ENCODE peak calls at places on chromosomes 6 and 20, in five cellular contexts. One of them, this sample, is unnamed.

GRCh38 chr6:135358907-135359459 is 138.6 kb downstream of the AHI1 start:
- DNase-seq in astrocyte: peak
- DNase-seq in stomach: no peak
- DNase-seq in fibroblast of the aortic adventitia: peak
- DNase-seq in epithelial cell of esophagus: peak
- DNase-seq in this sample: peak

GRCh38 chr20:41135187-41135887 is 2.0 kb upstream of the PLCG1 start:
- DNase-seq in astrocyte: no peak
- DNase-seq in stomach: peak
- DNase-seq in fibroblast of the aortic adventitia: no peak
- DNase-seq in epithelial cell of esophagus: peak
- DNase-seq in this sample: peak

GRCh38 chr6:149082320-149082719 is 235.2 kb upstream of the TAB2 start:
- DNase-seq in astrocyte: peak
- DNase-seq in stomach: peak
- DNase-seq in fibroblast of the aortic adventitia: peak
- DNase-seq in epithelial cell of esophagus: peak
- DNase-seq in this sample: peak

GRCh38 chr20:46945465-46945864 is 50.8 kb downstream of the EYA2 start:
- DNase-seq in astrocyte: no peak
- DNase-seq in stomach: no peak
- DNase-seq in fibroblast of the aortic adventitia: no peak
- DNase-seq in epithelial cell of esophagus: peak
- DNase-seq in this sample: no peak

GRCh38 chr6:5995705-5996686 is 10.7 kb downstream of the NRN1 start:
- DNase-seq in astrocyte: no peak
- DNase-seq in stomach: no peak
- DNase-seq in fibroblast of the aortic adventitia: peak
- DNase-seq in epithelial cell of esophagus: peak
- DNase-seq in this sample: peak

GRCh38 chr6:153526479-153526878 is 395.4 kb upstream of the RGS17 start:
- DNase-seq in astrocyte: no peak
- DNase-seq in stomach: no peak
- DNase-seq in fibroblast of the aortic adventitia: no peak
- DNase-seq in epithelial cell of esophagus: no peak
- DNase-seq in this sample: no peak

GRCh38 chr20:61835301-61835700 is 230.4 kb downstream of the TAF4 start:
- DNase-seq in astrocyte: no peak
- DNase-seq in stomach: no peak
- DNase-seq in fibroblast of the aortic adventitia: no peak
- DNase-seq in epithelial cell of esophagus: no peak
- DNase-seq in this sample: no peak

GRCh38 chr6:53287336-53288225 is 61.2 kb downstream of the ELOVL5 start:
- DNase-seq in astrocyte: no peak
- DNase-seq in stomach: no peak
- DNase-seq in fibroblast of the aortic adventitia: peak
- DNase-seq in epithelial cell of esophagus: no peak
- DNase-seq in this sample: peak

GRCh38 chr6:97963148-97963680 is 680.2 kb upstream of the MMS22L start:
- DNase-seq in astrocyte: peak
- DNase-seq in stomach: no peak
- DNase-seq in fibroblast of the aortic adventitia: no peak
- DNase-seq in epithelial cell of esophagus: peak
- DNase-seq in this sample: peak

GRCh38 chr6:168475188-168476013 is 34.4 kb downstream of the SMOC2 start:
- DNase-seq in astrocyte: no peak
- DNase-seq in stomach: no peak
- DNase-seq in fibroblast of the aortic adventitia: no peak
- DNase-seq in epithelial cell of esophagus: no peak
- DNase-seq in this sample: no peak

GRCh38 chr20:55004044-55004443 is 528.7 kb downstream of the DOK5 start:
- DNase-seq in astrocyte: no peak
- DNase-seq in stomach: no peak
- DNase-seq in fibroblast of the aortic adventitia: no peak
- DNase-seq in epithelial cell of esophagus: peak
- DNase-seq in this sample: no peak

GRCh38 chr20:63699466-63700198 is 3.2 kb downstream of the TNFRSF6B start:
- DNase-seq in astrocyte: no peak
- DNase-seq in stomach: no peak
- DNase-seq in fibroblast of the aortic adventitia: no peak
- DNase-seq in epithelial cell of esophagus: no peak
- DNase-seq in this sample: no peak

GRCh38 chr20:38806855-38807655 is 1.6 kb downstream of the PPP1R16B start:
- DNase-seq in astrocyte: no peak
- DNase-seq in stomach: no peak
- DNase-seq in fibroblast of the aortic adventitia: no peak
- DNase-seq in epithelial cell of esophagus: no peak
- DNase-seq in this sample: no peak

GRCh38 chr6:164183556-164184123 is 769.1 kb downstream of the QKI start:
- DNase-seq in astrocyte: no peak
- DNase-seq in stomach: no peak
- DNase-seq in fibroblast of the aortic adventitia: no peak
- DNase-seq in epithelial cell of esophagus: no peak
- DNase-seq in this sample: no peak

GRCh38 chr20:52747736-52748135 is 224.4 kb upstream of the TSHZ2 start:
- DNase-seq in astrocyte: peak
- DNase-seq in stomach: no peak
- DNase-seq in fibroblast of the aortic adventitia: peak
- DNase-seq in epithelial cell of esophagus: peak
- DNase-seq in this sample: peak

GRCh38 chr6:34912715-34913464 is 23.8 kb downstream of the ANKS1A start:
- DNase-seq in astrocyte: peak
- DNase-seq in stomach: no peak
- DNase-seq in fibroblast of the aortic adventitia: peak
- DNase-seq in epithelial cell of esophagus: peak
- DNase-seq in this sample: peak

GRCh38 chr6:10163159-10163962 is 251.5 kb downstream of the TFAP2A start:
- DNase-seq in astrocyte: no peak
- DNase-seq in stomach: no peak
- DNase-seq in fibroblast of the aortic adventitia: no peak
- DNase-seq in epithelial cell of esophagus: peak
- DNase-seq in this sample: no peak

GRCh38 chr6:134938896-134939295 is 11.0 kb downstream of the ALDH8A1 start:
- DNase-seq in astrocyte: peak
- DNase-seq in stomach: no peak
- DNase-seq in fibroblast of the aortic adventitia: no peak
- DNase-seq in epithelial cell of esophagus: no peak
- DNase-seq in this sample: peak

GRCh38 chr6:160198577-160199211 is 59.9 kb downstream of the SLC22A2 start:
- DNase-seq in astrocyte: peak
- DNase-seq in stomach: no peak
- DNase-seq in fibroblast of the aortic adventitia: peak
- DNase-seq in epithelial cell of esophagus: no peak
- DNase-seq in this sample: peak

GRCh38 chr20:48747840-48748416 is 79.9 kb downstream of the PREX1 start:
- DNase-seq in astrocyte: no peak
- DNase-seq in stomach: no peak
- DNase-seq in fibroblast of the aortic adventitia: no peak
- DNase-seq in epithelial cell of esophagus: no peak
- DNase-seq in this sample: no peak

GRCh38 chr6:149236584-149236983 is 80.9 kb upstream of the TAB2 start:
- DNase-seq in astrocyte: peak
- DNase-seq in stomach: no peak
- DNase-seq in fibroblast of the aortic adventitia: peak
- DNase-seq in epithelial cell of esophagus: no peak
- DNase-seq in this sample: peak

GRCh38 chr6:5053038-5053437 is 32.1 kb upstream of the PPP1R3G start:
- DNase-seq in astrocyte: peak
- DNase-seq in stomach: no peak
- DNase-seq in fibroblast of the aortic adventitia: peak
- DNase-seq in epithelial cell of esophagus: no peak
- DNase-seq in this sample: peak

GRCh38 chr20:24729896-24730605 is 219.0 kb upstream of the CST7 start:
- DNase-seq in astrocyte: no peak
- DNase-seq in stomach: no peak
- DNase-seq in fibroblast of the aortic adventitia: no peak
- DNase-seq in epithelial cell of esophagus: no peak
- DNase-seq in this sample: no peak

GRCh38 chr6:14875678-14876063 is 370.2 kb upstream of the JARID2 start:
- DNase-seq in astrocyte: no peak
- DNase-seq in stomach: no peak
- DNase-seq in fibroblast of the aortic adventitia: no peak
- DNase-seq in epithelial cell of esophagus: no peak
- DNase-seq in this sample: no peak

GRCh38 chr6:166258854-166259276 is 49.3 kb downstream of the PRR18 start:
- DNase-seq in astrocyte: no peak
- DNase-seq in stomach: no peak
- DNase-seq in fibroblast of the aortic adventitia: no peak
- DNase-seq in epithelial cell of esophagus: no peak
- DNase-seq in this sample: no peak

GRCh38 chr6:88490865-88491264 is 324.7 kb upstream of the CNR1 start:
- DNase-seq in astrocyte: peak
- DNase-seq in stomach: no peak
- DNase-seq in fibroblast of the aortic adventitia: peak
- DNase-seq in epithelial cell of esophagus: no peak
- DNase-seq in this sample: peak

GRCh38 chr20:33702861-33703260 is 16.7 kb upstream of the E2F1 start:
- DNase-seq in astrocyte: no peak
- DNase-seq in stomach: no peak
- DNase-seq in fibroblast of the aortic adventitia: no peak
- DNase-seq in epithelial cell of esophagus: no peak
- DNase-seq in this sample: no peak

GRCh38 chr6:82348130-82348529 is 15.5 kb upstream of the TPBG start:
- DNase-seq in astrocyte: no peak
- DNase-seq in stomach: no peak
- DNase-seq in fibroblast of the aortic adventitia: no peak
- DNase-seq in epithelial cell of esophagus: no peak
- DNase-seq in this sample: no peak
- TF ChIP-seq CTCF in astrocyte: no peak
- TF ChIP-seq CTCF in stomach: no peak
- TF ChIP-seq CTCF in fibroblast of the aortic adventitia: no peak
- TF ChIP-seq CTCF in epithelial cell of esophagus: no peak
- TF ChIP-seq CTCF in this sample: no peak

GRCh38 chr6:132482595-132482994 is 30.3 kb downstream of the STX7 start:
- DNase-seq in astrocyte: no peak
- DNase-seq in stomach: no peak
- DNase-seq in fibroblast of the aortic adventitia: peak
- DNase-seq in epithelial cell of esophagus: no peak
- DNase-seq in this sample: no peak
- H3K4me3 ChIP-seq in astrocyte: no peak
- H3K4me3 ChIP-seq in stomach: no peak
- H3K4me3 ChIP-seq in fibroblast of the aortic adventitia: no peak
- H3K4me3 ChIP-seq in epithelial cell of esophagus: no peak
- H3K4me3 ChIP-seq in this sample: no peak

GRCh38 chr20:57524511-57525176 is at the start of gene CTCFL:
- DNase-seq in astrocyte: no peak
- DNase-seq in stomach: no peak
- DNase-seq in fibroblast of the aortic adventitia: no peak
- DNase-seq in epithelial cell of esophagus: no peak
- DNase-seq in this sample: no peak

GRCh38 chr20:57525328-57526053 is 551 bp upstream of the CTCFL start:
- DNase-seq in astrocyte: no peak
- DNase-seq in stomach: no peak
- DNase-seq in fibroblast of the aortic adventitia: no peak
- DNase-seq in epithelial cell of esophagus: no peak
- DNase-seq in this sample: no peak

GRCh38 chr20:57526885-57527566 is 2.1 kb upstream of the CTCFL start:
- DNase-seq in astrocyte: no peak
- DNase-seq in stomach: no peak
- DNase-seq in fibroblast of the aortic adventitia: no peak
- DNase-seq in epithelial cell of esophagus: no peak
- DNase-seq in this sample: no peak

GRCh38 chr20:57527728-57528127 is 2.8 kb upstream of the CTCFL start:
- DNase-seq in astrocyte: no peak
- DNase-seq in stomach: no peak
- DNase-seq in fibroblast of the aortic adventitia: no peak
- DNase-seq in epithelial cell of esophagus: no peak
- DNase-seq in this sample: no peak

DNA sequence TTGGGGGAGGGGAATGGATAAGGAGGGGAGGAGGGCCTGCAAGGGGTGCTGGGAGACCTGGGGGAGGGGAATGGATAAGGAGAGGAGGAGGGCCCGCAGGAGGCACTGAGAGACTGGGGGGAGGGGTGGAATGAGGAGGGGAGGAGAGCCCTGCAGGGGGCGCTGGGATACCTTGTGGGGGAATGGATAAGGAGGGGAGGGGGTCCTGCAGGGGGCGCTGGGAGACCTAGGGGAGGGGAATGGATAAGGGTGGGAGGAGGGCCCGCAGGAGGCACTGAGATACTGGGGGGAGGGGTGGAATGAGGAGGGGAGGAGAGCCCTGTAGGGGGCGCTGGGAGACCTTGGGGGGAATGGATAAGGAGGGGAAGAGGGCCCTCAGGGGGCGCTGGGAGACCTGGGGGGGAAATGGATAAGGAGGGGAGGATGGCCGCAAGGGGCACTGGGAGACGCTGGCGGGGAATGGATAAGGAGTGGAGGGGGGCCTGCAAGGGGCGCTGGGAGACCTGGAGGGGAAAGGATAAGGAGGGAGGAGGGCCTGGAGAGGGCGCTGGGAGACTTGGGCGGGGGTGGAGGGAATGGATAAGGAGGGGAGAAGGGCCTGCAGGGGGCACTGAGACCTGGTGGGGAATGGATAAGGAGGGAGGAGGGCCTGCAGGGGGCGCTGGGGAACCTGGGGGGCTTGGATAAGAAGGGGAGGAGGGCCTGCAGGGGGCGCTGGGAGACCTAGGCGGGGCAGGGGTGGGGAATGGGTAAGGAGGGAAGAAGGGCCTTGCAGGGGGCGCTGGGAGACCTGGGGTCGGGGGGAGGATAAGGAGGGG is 1.3 kb upstream of the CTCFL start:
- DNase-seq in astrocyte: no peak
- DNase-seq in stomach: no peak
- DNase-seq in fibroblast of the aortic adventitia: no peak
- DNase-seq in epithelial cell of esophagus: no peak
- DNase-seq in this sample: no peak
- TF ChIP-seq CTCF in astrocyte: no peak
- TF ChIP-seq CTCF in stomach: no peak
- TF ChIP-seq CTCF in fibroblast of the aortic adventitia: no peak
- TF ChIP-seq CTCF in epithelial cell of esophagus: no peak
- TF ChIP-seq CTCF in this sample: no peak

DNA sequence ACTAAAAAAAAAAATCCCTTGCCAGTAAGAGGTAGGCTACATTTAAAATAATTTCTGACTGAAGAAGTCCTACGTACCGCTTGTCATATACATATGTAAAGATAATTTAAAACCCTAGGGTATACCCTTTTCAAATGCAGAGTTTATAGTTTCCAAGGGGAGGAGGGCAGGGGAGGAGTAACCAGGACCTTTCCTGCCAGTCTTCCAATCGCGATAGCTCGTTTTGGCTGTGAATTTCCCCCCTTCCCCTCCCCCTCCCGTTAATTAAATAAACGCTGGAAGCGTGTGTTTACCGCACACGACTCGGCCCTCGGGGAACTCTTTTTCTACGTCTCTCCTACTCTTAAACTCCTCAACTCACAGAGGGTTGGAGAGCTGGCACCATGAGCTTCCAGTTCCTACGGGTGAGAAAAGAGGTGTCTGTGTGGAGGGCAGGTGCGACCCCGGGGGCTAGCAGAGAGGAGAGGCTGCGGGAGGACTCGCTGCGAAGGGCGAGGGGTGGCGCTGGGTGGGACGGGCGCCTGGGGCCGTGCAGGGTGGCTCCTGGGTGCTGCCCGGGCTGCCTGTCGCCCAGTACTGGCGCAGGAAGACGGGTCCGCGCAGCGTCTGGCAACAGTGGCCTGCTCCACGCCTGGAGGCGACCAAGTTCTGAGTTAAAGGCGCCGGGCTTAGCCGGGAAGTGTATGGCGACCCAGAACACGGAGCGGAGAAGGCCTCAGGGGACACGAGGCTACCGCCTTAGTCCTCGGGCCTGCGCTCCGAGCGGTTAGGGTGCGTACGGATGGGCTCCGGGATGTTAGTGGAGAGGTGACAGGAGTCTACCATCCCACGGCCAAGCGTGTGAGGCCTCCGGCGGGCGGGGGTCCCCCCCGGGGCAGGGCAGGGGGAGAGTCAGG is 4.1 kb upstream of the TFAP2C start:
- DNase-seq in astrocyte: no peak
- DNase-seq in stomach: no peak
- DNase-seq in fibroblast of the aortic adventitia: no peak
- DNase-seq in epithelial cell of esophagus: no peak
- DNase-seq in this sample: no peak
- H3K4me3 ChIP-seq in astrocyte: no peak
- H3K4me3 ChIP-seq in stomach: no peak
- H3K4me3 ChIP-seq in fibroblast of the aortic adventitia: no peak
- H3K4me3 ChIP-seq in epithelial cell of esophagus: no peak
- H3K4me3 ChIP-seq in this sample: no peak